ENCODE peak calls at places on chromosome 14, in five cellular contexts. V is Peyer's patch, Z is sigmoid colon, J is adrenal gland, C is heart right ventricle. F is an unnamed sample.

GRCh38 chr14:97491697-97492096 is 694.5 kb downstream of the VRK1 start:
- DNase-seq in V (no peak), Z (no peak), J (no peak), C (no peak), F (no peak)

GRCh38 chr14:42513837-42514236 is 907.2 kb downstream of the LRFN5 start:
- DNase-seq in V (no peak), Z (no peak), J (no peak), C (no peak), F (no peak)

GRCh38 chr14:85533821-85534271 is 3.9 kb downstream of the FLRT2 start:
- DNase-seq in V (no peak), Z (peak; percentile 64), J (no peak), C (no peak), F (no peak)

GRCh38 chr14:48967419-48967818 is 618.8 kb downstream of the RPS29 start:
- DNase-seq in V (no peak), Z (no peak), J (no peak), C (no peak), F (no peak)

GRCh38 chr14:64920465-64920864 is 6.2 kb downstream of the CHURC1 start:
- DNase-seq in V (no peak), Z (no peak), J (no peak), C (no peak), F (no peak)

GRCh38 chr14:24605435-24606190 is 3.9 kb downstream of the GZMH start:
- DNase-seq in V (peak; percentile 55), Z (no peak), J (no peak), C (peak; percentile 19), F (peak; percentile 53)

GRCh38 chr14:105348945-105349699 is 34.6 kb downstream of the PACS2 start:
- DNase-seq in V (no peak), Z (no peak), J (no peak), C (no peak), F (no peak)

GRCh38 chr14:23434488-23435219 is 806 bp downstream of the MYH7 start:
- DNase-seq in V (no peak), Z (peak; percentile 34), J (peak; percentile 36), C (no peak), F (no peak)

GRCh38 chr14:91145396-91146160 is 31.7 kb downstream of the DGLUCY start:
- DNase-seq in V (no peak), Z (no peak), J (no peak), C (no peak), F (no peak)

GRCh38 chr14:23612354-23612732 is 23.8 kb upstream of the DHRS2 start:
- DNase-seq in V (no peak), Z (no peak), J (no peak), C (no peak), F (no peak)

GRCh38 chr14:105499256-105500035 is 8.4 kb downstream of the TEDC1 start:
- DNase-seq in V (no peak), Z (peak; percentile 73), J (no peak), C (peak; percentile 14), F (no peak)

GRCh38 chr14:20247651-20248246 is 8.7 kb downstream of the OR11H4 start:
- DNase-seq in V (no peak), Z (no peak), J (no peak), C (no peak), F (no peak)

GRCh38 chr14:73696466-73697390 is 17.5 kb downstream of the PNMA1 start:
- DNase-seq in V (no peak), Z (no peak), J (no peak), C (no peak), F (no peak)

GRCh38 chr14:24944800-24945199 is 105.1 kb downstream of the STXBP6 start:
- DNase-seq in V (no peak), Z (no peak), J (no peak), C (no peak), F (no peak)

GRCh38 chr14:51289169-51289568 is 49.1 kb downstream of the TMX1 start:
- DNase-seq in V (no peak), Z (no peak), J (no peak), C (no peak), F (no peak)

GRCh38 chr14:61923348-61923747 is 161.1 kb downstream of the SNAPC1 start:
- DNase-seq in V (no peak), Z (no peak), J (no peak), C (no peak), F (no peak)

GRCh38 chr14:103001226-103001625 is 56.1 kb downstream of the CDC42BPB start:
- DNase-seq in V (no peak), Z (no peak), J (no peak), C (no peak), F (no peak)

GRCh38 chr14:51453869-51454268 is 197.8 kb upstream of the FRMD6 start:
- DNase-seq in V (no peak), Z (no peak), J (no peak), C (no peak), F (no peak)

GRCh38 chr14:68718033-68718725 is 74.7 kb downstream of the ZFP36L1 start:
- DNase-seq in V (no peak), Z (no peak), J (peak; percentile 35), C (no peak), F (no peak)

GRCh38 chr14:27040552-27040951 is 442.7 kb upstream of the NOVA1 start:
- DNase-seq in V (no peak), Z (no peak), J (no peak), C (no peak), F (no peak)

GRCh38 chr14:42742084-42742483 is 1135.4 kb downstream of the LRFN5 start:
- DNase-seq in V (no peak), Z (no peak), J (no peak), C (no peak), F (no peak)

GRCh38 chr14:71320734-71321555 is 413.7 kb downstream of the PCNX1 start:
- DNase-seq in V (peak; percentile 87), Z (peak; percentile 78), J (peak; percentile 78), C (peak; percentile 72), F (peak; percentile 52)

GRCh38 chr14:21090194-21090939 is 8.1 kb downstream of the ZNF219 start:
- DNase-seq in V (no peak), Z (no peak), J (peak; percentile 76), C (peak; percentile 57), F (no peak)

GRCh38 chr14:103014466-103015319 is 42.7 kb downstream of the CDC42BPB start:
- DNase-seq in V (no peak), Z (no peak), J (no peak), C (no peak), F (no peak)

GRCh38 chr14:55915464-55915863 is 202.7 kb upstream of the PELI2 start:
- DNase-seq in V (no peak), Z (no peak), J (no peak), C (no peak), F (no peak)

GRCh38 chr14:36402867-36403266 is 82.4 kb upstream of the MBIP start:
- DNase-seq in V (no peak), Z (no peak), J (no peak), C (no peak), F (no peak)

GRCh38 chr14:22980672-22981089 is 1.7 kb downstream of the AJUBA start:
- DNase-seq in V (peak; percentile 73), Z (no peak), J (no peak), C (peak; percentile 34), F (no peak)

GRCh38 chr14:75361751-75362433 is 65.9 kb upstream of the JDP2 start:
- DNase-seq in V (no peak), Z (no peak), J (no peak), C (peak; percentile 34), F (no peak)

GRCh38 chr14:24436355-24437019 is 6.1 kb downstream of the SDR39U1 start:
- DNase-seq in V (no peak), Z (peak; percentile 67), J (no peak), C (no peak), F (no peak)

GRCh38 chr14:61557262-61557661 is 138.1 kb upstream of the HIF1A start:
- DNase-seq in V (no peak), Z (no peak), J (no peak), C (no peak), F (no peak)

GRCh38 chr14:106691601-106692291 is 1165.4 kb downstream of the TMEM121 start:
- DNase-seq in V (no peak), Z (no peak), J (no peak), C (peak; percentile 20), F (peak; percentile 56)

GRCh38 chr14:52266179-52266578 is 1.3 kb upstream of the PTGDR start:
- DNase-seq in V (no peak), Z (peak; percentile 85), J (peak; percentile 59), C (no peak), F (no peak)

GRCh38 chr14:92121207-92121669 is 268 bp downstream of the NDUFB1 start:
- DNase-seq in V (no peak), Z (peak; percentile 73), J (peak; percentile 76), C (peak; percentile 64), F (no peak)

GRCh38 chr14:96735509-96735908 is 61.7 kb upstream of the VRK1 start:
- DNase-seq in V (no peak), Z (no peak), J (no peak), C (no peak), F (no peak)

GRCh38 chr14:36625436-36625835 is 36.2 kb upstream of the PAX9 start:
- DNase-seq in V (no peak), Z (no peak), J (no peak), C (no peak), F (no peak)

GRCh38 chr14:92924247-92924646 is 1.3 kb downstream of the CHGA start:
- DNase-seq in V (no peak), Z (no peak), J (no peak), C (no peak), F (no peak)

GRCh38 chr14:20799955-20800544 is 2.6 kb downstream of the RNASE1 start:
- DNase-seq in V (no peak), Z (peak; percentile 72), J (peak; percentile 78), C (peak; percentile 44), F (no peak)

GRCh38 chr14:31388687-31389413 is 31.5 kb downstream of the HEATR5A start:
- DNase-seq in V (no peak), Z (no peak), J (no peak), C (no peak), F (no peak)

GRCh38 chr14:63908667-63909264 is 56.0 kb downstream of the SYNE2 start:
- DNase-seq in V (no peak), Z (no peak), J (no peak), C (no peak), F (no peak)
- H3K27me3 ChIP-seq in V (no peaks in the 10 kb centered on the region), Z (no peaks in the 10 kb centered on the region), J (no peaks in the 10 kb centered on the region), C (no peaks in the 10 kb centered on the region), F (no peaks in the 10 kb centered on the region)

GRCh38 chr14:77204457-77204796 is 22.8 kb downstream of the TMEM63C start:
- DNase-seq in V (no peak), Z (no peak), J (peak; percentile 82), C (no peak), F (no peak)

GRCh38 chr14:77204907-77205306 is 23.3 kb downstream of the TMEM63C start:
- DNase-seq in V (no peak), Z (no peak), J (no peak), C (no peak), F (no peak)

GRCh38 chr14:77206261-77206824 is 24.7 kb downstream of the TMEM63C start:
- DNase-seq in V (no peak), Z (no peak), J (no peak), C (no peak), F (no peak)

GRCh38 chr14:77206877-77207389 is 25.3 kb downstream of the TMEM63C start:
- DNase-seq in V (no peak), Z (no peak), J (no peak), C (no peak), F (no peak)

GRCh38 chr14:77205566-77205965 is 24.0 kb downstream of the TMEM63C start:
- DNase-seq in V (no peak), Z (no peak), J (no peak), C (no peak), F (no peak)
- H3K27me3 ChIP-seq in V (no peaks in the 10 kb centered on the region), Z (no peaks in the 10 kb centered on the region), J (no peaks in the 10 kb centered on the region), C (peaks cover 14% of the 10 kb centered on the region), F (no peaks in the 10 kb centered on the region)

GRCh38 chr14:101562659-101563351 is 1.5 kb downstream of the DIO3 start:
- DNase-seq in V (peak; percentile 3), Z (no peak), J (no peak), C (no peak), F (no peak)
- H3K27me3 ChIP-seq in V (peaks cover 48% of the 10 kb centered on the region), Z (peaks cover 62% of the 10 kb centered on the region), J (peaks cover 68% of the 10 kb centered on the region), C (peaks cover 79% of the 10 kb centered on the region), F (peaks cover 74% of the 10 kb centered on the region)

GRCh38 chr14:60508363-60508706 is 611 bp upstream of the SIX6 start:
- DNase-seq in V (no peak), Z (no peak), J (no peak), C (no peak), F (no peak)
- H3K27me3 ChIP-seq in V (peaks cover 74% of the 10 kb centered on the region), Z (peaks cover 81% of the 10 kb centered on the region), J (peaks cover 88% of the 10 kb centered on the region), C (peaks cover 94% of the 10 kb centered on the region), F (peaks cover 97% of the 10 kb centered on the region)

F was measured in CD4-positive, alpha-beta T cell.